ENCODE peak calls at places on chromosome 10, in ten cellular contexts. V, J, G, R, X, B, A, N, K and E are unnamed samples.

GRCh38 chr10:95906675-95907453 is 911 bp upstream of the CC2D2B start:
- DNase-seq in K (no peak), G (peak; percentile 40), R (peak; percentile 76), V (peak; percentile 22), N (peak; percentile 74), A (peak; percentile 79), J (peak; percentile 65), B (peak; percentile 74), X (peak; percentile 76), E (peak; percentile 54)

GRCh38 chr10:124336186-124336585 is 82.5 kb downstream of the OAT start:
- DNase-seq in J (no peak), R (no peak), A (peak; percentile 26), X (peak; percentile 11), V (no peak), B (peak; percentile 38), N (no peak), K (no peak), G (no peak), E (no peak)

GRCh38 chr10:12419279-12419847 is 70.0 kb downstream of the CAMK1D start:
- DNase-seq in B (peak; percentile 91), J (no peak), N (peak; percentile 80), A (peak; percentile 90), X (peak; percentile 88), K (no peak), V (peak; percentile 57), R (peak; percentile 29), G (peak; percentile 72), E (peak; percentile 89)

GRCh38 chr10:99809931-99810615 is 27.6 kb downstream of the ABCC2 start:
- DNase-seq in R (no peak), X (no peak), A (peak; percentile 69), G (no peak), N (no peak), B (peak; percentile 83), K (no peak), J (no peak), V (no peak), E (no peak)

GRCh38 chr10:133307776-133308430 is 769 bp downstream of the TUBGCP2 start:
- DNase-seq in A (peak; percentile 62), G (peak; percentile 65), N (no peak), X (peak; percentile 76), K (peak; percentile 89), R (peak; percentile 94), V (peak; percentile 59), J (peak; percentile 96), B (peak; percentile 50), E (peak; percentile 64)

GRCh38 chr10:57692255-57692980 is 575.3 kb downstream of the IPMK start:
- DNase-seq in N (no peak), V (no peak), A (peak; percentile 89), K (no peak), J (no peak), G (peak; percentile 38), X (no peak), B (peak; percentile 89), R (no peak), E (peak; percentile 19)

GRCh38 chr10:48470115-48470892 is 134.6 kb downstream of the ARHGAP22 start:
- DNase-seq in K (no peak), V (no peak), X (peak; percentile 53), N (peak; percentile 56), G (no peak), J (no peak), R (no peak), A (peak; percentile 52), B (peak; percentile 9), E (no peak)

GRCh38 chr10:119832956-119833355 is 39.7 kb downstream of the MCMBP start:
- DNase-seq in B (no peak), G (no peak), R (no peak), X (no peak), J (no peak), V (no peak), A (no peak), N (no peak), K (no peak), E (no peak)

DNA sequence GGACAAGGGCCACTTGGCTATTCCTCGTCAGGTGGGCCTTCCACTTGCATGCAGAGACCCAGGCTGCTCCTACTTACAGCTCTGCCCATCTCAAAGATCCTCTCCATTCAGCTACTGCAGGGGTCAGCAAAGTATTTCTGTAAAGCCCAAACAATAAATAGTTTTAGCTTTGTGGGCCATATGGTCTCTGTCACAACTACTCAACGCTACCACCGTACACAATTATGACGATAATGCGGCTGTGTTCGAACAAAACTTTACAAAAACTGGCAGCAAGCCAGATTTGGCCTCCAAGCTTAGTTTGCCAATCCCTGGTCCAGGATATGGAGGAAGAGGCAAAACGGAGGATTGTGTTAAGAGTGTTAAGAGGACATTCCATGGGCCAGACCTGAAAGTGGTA is 12.8 kb downstream of the RAB11FIP2 start:
- DNase-seq in A (peak; percentile 95), V (no peak), B (peak; percentile 84), J (no peak), N (no peak), X (no peak), R (no peak), G (no peak), K (no peak), E (no peak)
- TF ChIP-seq CTCF in A (peak; percentile 32), V (no peak), B (peak; percentile 14), J (no peak), N (no peak), X (no peak), R (no peak), G (no peak), K (no peak), E (no peak)

GRCh38 chr10:106614293-106614692 is 550.2 kb downstream of the SORCS1 start:
- DNase-seq in J (no peak), N (no peak), V (no peak), A (no peak), B (no peak), G (no peak), K (no peak), X (no peak), R (no peak), E (no peak)
- H3K27ac ChIP-seq in J (no peak overlapping the region), N (no peak overlapping the region), V (no peak overlapping the region), A (no peak overlapping the region), B (no peak overlapping the region), G (no peak overlapping the region), K (no peak overlapping the region), X (no peak overlapping the region), R (no peak overlapping the region), E (no peak overlapping the region)

DNA sequence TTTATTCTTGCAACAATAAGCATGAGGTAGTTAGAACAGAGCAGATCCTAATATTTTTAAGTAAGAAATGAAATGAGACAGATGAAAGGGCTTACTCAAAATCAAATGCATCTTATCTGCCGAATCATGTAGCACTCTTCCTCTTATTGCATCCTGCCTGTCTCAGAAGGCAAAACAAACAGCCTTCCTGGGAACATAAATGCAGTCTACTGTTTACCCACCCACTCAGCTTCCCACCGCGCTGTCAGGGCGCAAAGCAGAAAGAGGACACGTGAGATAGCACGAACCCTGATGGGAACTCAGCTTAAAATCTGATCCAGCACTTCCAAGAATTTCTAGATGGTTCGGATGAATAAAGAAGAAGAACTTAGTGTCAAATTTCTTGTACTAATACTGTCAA is 114.4 kb upstream of the CDK1 start:
- DNase-seq in G (no peak), N (no peak), X (no peak), B (no peak), R (no peak), K (peak; percentile 34), J (no peak), A (no peak), V (no peak), E (no peak)
- TF ChIP-seq CTCF in G (no peak), N (no peak), X (no peak), B (no peak), R (no peak), K (no peak), J (no peak), A (no peak), V (no peak), E (no peak)

GRCh38 chr10:14592566-14592965 is 182.1 kb downstream of the FAM107B start:
- DNase-seq in N (no peak), G (no peak), R (no peak), X (no peak), V (no peak), K (no peak), A (no peak), J (no peak), B (no peak), E (no peak)
- H3K27ac ChIP-seq in N (no peak overlapping the region), G (peak overlapping the region; percentile 81), R (no peak overlapping the region), X (no peak overlapping the region), V (no peak overlapping the region), K (no peak overlapping the region), A (no peak overlapping the region), J (no peak overlapping the region), B (no peak overlapping the region), E (no peak overlapping the region)